ENCODE peak calls at places on chromosomes 3 and 15, in eight cellular contexts. One of them, this sample, is unnamed.

GRCh38 chr3:182180646-182181385 is 469.1 kb downstream of the SOX2 start:
- DNase-seq in sigmoid colon: no peak
- DNase-seq in heart left ventricle: no peak
- DNase-seq in testis: no peak
- DNase-seq in HCT116: no peak
- DNase-seq in vagina: no peak
- DNase-seq in stomach: no peak
- DNase-seq in tibial nerve: no peak
- DNase-seq in this sample: no peak

GRCh38 chr15:51869074-51869425 is 39.6 kb downstream of the TMOD3 start:
- DNase-seq in stomach: no peak
- DNase-seq in heart left ventricle: no peak
- DNase-seq in testis: no peak
- DNase-seq in HCT116: peak; percentile 85
- DNase-seq in tibial nerve: no peak
- DNase-seq in sigmoid colon: no peak
- DNase-seq in vagina: no peak
- DNase-seq in this sample: no peak

GRCh38 chr3:6417174-6417573 is 443.7 kb upstream of the GRM7 start:
- DNase-seq in testis: no peak
- DNase-seq in stomach: no peak
- DNase-seq in vagina: no peak
- DNase-seq in heart left ventricle: no peak
- DNase-seq in sigmoid colon: no peak
- DNase-seq in tibial nerve: no peak
- DNase-seq in HCT116: no peak
- DNase-seq in this sample: no peak

GRCh38 chr3:171821061-171821460 is 10.8 kb upstream of the PLD1 start:
- DNase-seq in HCT116: no peak
- DNase-seq in vagina: no peak
- DNase-seq in tibial nerve: no peak
- DNase-seq in testis: no peak
- DNase-seq in sigmoid colon: no peak
- DNase-seq in stomach: no peak
- DNase-seq in heart left ventricle: no peak
- DNase-seq in this sample: no peak

GRCh38 chr3:32414527-32415202 is 23.0 kb downstream of the CMTM7 start:
- DNase-seq in tibial nerve: no peak
- DNase-seq in sigmoid colon: no peak
- DNase-seq in testis: no peak
- DNase-seq in heart left ventricle: no peak
- DNase-seq in stomach: peak; percentile 39
- DNase-seq in HCT116: no peak
- DNase-seq in vagina: no peak
- DNase-seq in this sample: no peak

GRCh38 chr15:99446565-99447496 is 119.0 kb upstream of the MEF2A start:
- DNase-seq in tibial nerve: no peak
- DNase-seq in heart left ventricle: no peak
- DNase-seq in vagina: no peak
- DNase-seq in stomach: peak; percentile 23
- DNase-seq in sigmoid colon: peak; percentile 53
- DNase-seq in HCT116: no peak
- DNase-seq in testis: peak; percentile 4
- DNase-seq in this sample: peak; percentile 27

GRCh38 chr15:63869371-63870042 is 35.8 kb upstream of the HERC1 start:
- DNase-seq in heart left ventricle: no peak
- DNase-seq in stomach: no peak
- DNase-seq in tibial nerve: no peak
- DNase-seq in testis: no peak
- DNase-seq in HCT116: no peak
- DNase-seq in sigmoid colon: no peak
- DNase-seq in vagina: no peak
- DNase-seq in this sample: no peak

GRCh38 chr15:64426845-64427465 is 33.4 kb upstream of the ZNF609 start:
- DNase-seq in sigmoid colon: no peak
- DNase-seq in heart left ventricle: no peak
- DNase-seq in testis: no peak
- DNase-seq in tibial nerve: no peak
- DNase-seq in vagina: no peak
- DNase-seq in stomach: no peak
- DNase-seq in HCT116: peak; percentile 15
- DNase-seq in this sample: no peak

GRCh38 chr3:65545429-65545828 is 493.3 kb downstream of the MAGI1 start:
- DNase-seq in HCT116: no peak
- DNase-seq in vagina: no peak
- DNase-seq in stomach: no peak
- DNase-seq in tibial nerve: no peak
- DNase-seq in sigmoid colon: no peak
- DNase-seq in heart left ventricle: no peak
- DNase-seq in testis: no peak
- DNase-seq in this sample: no peak

GRCh38 chr3:118734664-118735063 is 300.0 kb downstream of the IGSF11 start:
- DNase-seq in vagina: no peak
- DNase-seq in HCT116: no peak
- DNase-seq in testis: no peak
- DNase-seq in stomach: no peak
- DNase-seq in tibial nerve: no peak
- DNase-seq in sigmoid colon: no peak
- DNase-seq in heart left ventricle: no peak
- DNase-seq in this sample: no peak

GRCh38 chr3:155106059-155106458 is 25.9 kb downstream of the MME start:
- DNase-seq in HCT116: no peak
- DNase-seq in testis: no peak
- DNase-seq in stomach: no peak
- DNase-seq in tibial nerve: no peak
- DNase-seq in vagina: no peak
- DNase-seq in heart left ventricle: no peak
- DNase-seq in sigmoid colon: no peak
- DNase-seq in this sample: no peak

GRCh38 chr3:149151843-149152242 is 22.4 kb downstream of the HPS3 start:
- DNase-seq in vagina: no peak
- DNase-seq in heart left ventricle: no peak
- DNase-seq in tibial nerve: no peak
- DNase-seq in HCT116: no peak
- DNase-seq in stomach: no peak
- DNase-seq in sigmoid colon: no peak
- DNase-seq in testis: no peak
- DNase-seq in this sample: no peak

GRCh38 chr3:184981071-184981470 is 169.1 kb downstream of the VPS8 start:
- DNase-seq in heart left ventricle: no peak
- DNase-seq in stomach: no peak
- DNase-seq in testis: no peak
- DNase-seq in sigmoid colon: no peak
- DNase-seq in tibial nerve: no peak
- DNase-seq in vagina: no peak
- DNase-seq in HCT116: no peak
- DNase-seq in this sample: no peak

GRCh38 chr3:58998476-58999117 is 51.2 kb downstream of the CFAP20DC start:
- DNase-seq in sigmoid colon: no peak
- DNase-seq in vagina: no peak
- DNase-seq in tibial nerve: no peak
- DNase-seq in testis: no peak
- DNase-seq in heart left ventricle: no peak
- DNase-seq in HCT116: peak; percentile 87
- DNase-seq in stomach: no peak
- DNase-seq in this sample: no peak

GRCh38 chr3:43346990-43347749 is 60.8 kb downstream of the SNRK start:
- DNase-seq in stomach: no peak
- DNase-seq in testis: no peak
- DNase-seq in tibial nerve: no peak
- DNase-seq in HCT116: no peak
- DNase-seq in sigmoid colon: no peak
- DNase-seq in heart left ventricle: no peak
- DNase-seq in vagina: no peak
- DNase-seq in this sample: no peak

GRCh38 chr15:49815937-49816336 is 195.1 kb downstream of the DTWD1 start:
- DNase-seq in stomach: no peak
- DNase-seq in heart left ventricle: peak; percentile 33
- DNase-seq in HCT116: no peak
- DNase-seq in tibial nerve: no peak
- DNase-seq in testis: no peak
- DNase-seq in sigmoid colon: no peak
- DNase-seq in vagina: no peak
- DNase-seq in this sample: no peak

GRCh38 chr3:50474717-50475116 is 28.7 kb downstream of the CACNA2D2 start:
- DNase-seq in testis: no peak
- DNase-seq in sigmoid colon: no peak
- DNase-seq in heart left ventricle: no peak
- DNase-seq in HCT116: no peak
- DNase-seq in tibial nerve: no peak
- DNase-seq in vagina: no peak
- DNase-seq in stomach: no peak
- DNase-seq in this sample: no peak

GRCh38 chr3:128486157-128486691 is 6.8 kb downstream of the GATA2 start:
- DNase-seq in tibial nerve: no peak
- DNase-seq in HCT116: no peak
- DNase-seq in stomach: no peak
- DNase-seq in vagina: no peak
- DNase-seq in heart left ventricle: no peak
- DNase-seq in testis: no peak
- DNase-seq in sigmoid colon: no peak
- DNase-seq in this sample: no peak

GRCh38 chr3:128485283-128486156 is 7.5 kb downstream of the GATA2 start:
- DNase-seq in HCT116: no peak
- DNase-seq in tibial nerve: no peak
- DNase-seq in heart left ventricle: no peak
- DNase-seq in sigmoid colon: no peak
- DNase-seq in testis: no peak
- DNase-seq in stomach: no peak
- DNase-seq in vagina: no peak
- DNase-seq in this sample: no peak

GRCh38 chr3:128487538-128487812 is 5.5 kb downstream of the GATA2 start:
- DNase-seq in stomach: no peak
- DNase-seq in sigmoid colon: no peak
- DNase-seq in HCT116: no peak
- DNase-seq in testis: no peak
- DNase-seq in heart left ventricle: no peak
- DNase-seq in vagina: no peak
- DNase-seq in tibial nerve: no peak
- DNase-seq in this sample: no peak

GRCh38 chr3:128487813-128488635 is 5.0 kb downstream of the GATA2 start:
- DNase-seq in vagina: no peak
- DNase-seq in stomach: peak; percentile 67
- DNase-seq in heart left ventricle: peak; percentile 92
- DNase-seq in sigmoid colon: peak; percentile 86
- DNase-seq in testis: peak; percentile 90
- DNase-seq in tibial nerve: no peak
- DNase-seq in HCT116: peak; percentile 72
- DNase-seq in this sample: peak; percentile 62

DNA sequence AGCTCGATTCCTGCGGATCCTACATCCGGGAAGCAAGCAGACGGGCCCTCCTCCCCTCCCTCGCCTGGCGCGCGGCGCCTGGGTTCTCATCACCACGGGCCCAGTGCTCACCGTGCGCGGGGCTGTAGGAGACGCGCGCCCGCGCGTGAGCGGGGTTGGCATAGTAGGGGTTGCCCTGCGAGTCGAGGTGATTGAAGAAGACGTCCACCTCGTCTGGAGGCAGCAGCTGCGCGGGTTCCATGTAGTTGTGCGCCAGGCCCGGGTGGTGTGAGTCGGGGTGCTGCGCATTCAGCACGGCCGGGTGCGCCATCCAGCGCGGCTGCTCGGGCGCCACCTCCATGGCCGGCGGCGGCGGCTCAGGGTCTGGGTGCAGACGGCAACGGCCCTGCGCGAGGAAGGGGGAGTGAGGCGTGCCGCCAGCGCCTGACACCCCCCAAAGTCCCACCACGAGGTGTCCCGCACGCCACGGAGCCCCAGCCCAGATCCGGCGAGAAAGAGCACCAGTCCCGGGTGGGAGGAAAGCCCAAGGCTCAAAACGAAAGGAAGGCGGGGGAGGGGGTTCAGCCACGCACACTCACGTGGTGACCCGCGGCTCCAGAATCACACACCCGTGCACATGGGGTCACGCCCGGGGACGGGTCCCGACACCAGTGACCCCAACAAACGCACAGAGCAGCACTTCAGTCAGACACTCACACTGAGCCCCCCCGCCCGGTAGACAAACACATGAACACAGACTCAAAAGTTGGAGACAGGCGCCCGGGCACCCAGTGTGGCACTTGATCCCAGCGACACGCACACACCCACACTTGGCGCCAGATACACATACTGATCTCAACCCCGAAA is 6.1 kb downstream of the GATA2 start:
- DNase-seq in HCT116: no peak
- DNase-seq in tibial nerve: no peak
- DNase-seq in testis: no peak
- DNase-seq in vagina: no peak
- DNase-seq in stomach: no peak
- DNase-seq in heart left ventricle: no peak
- DNase-seq in sigmoid colon: no peak
- DNase-seq in this sample: no peak
- H3K27ac ChIP-seq in HCT116: peak overlapping the region; percentile 82
- H3K27ac ChIP-seq in tibial nerve: no peak overlapping the region
- H3K27ac ChIP-seq in testis: no peak overlapping the region
- H3K27ac ChIP-seq in vagina: peak overlapping the region; percentile 95
- H3K27ac ChIP-seq in stomach: no peak overlapping the region
- H3K27ac ChIP-seq in heart left ventricle: peak overlapping the region; percentile 94
- H3K27ac ChIP-seq in sigmoid colon: no peak overlapping the region
- H3K27ac ChIP-seq in this sample: peak overlapping the region; percentile 36

GRCh38 chr15:61119556-61119955 is 109.5 kb downstream of the RORA start:
- DNase-seq in sigmoid colon: no peak
- DNase-seq in stomach: no peak
- DNase-seq in heart left ventricle: no peak
- DNase-seq in testis: no peak
- DNase-seq in vagina: no peak
- DNase-seq in tibial nerve: no peak
- DNase-seq in HCT116: no peak
- DNase-seq in this sample: no peak
- H3K4me3 ChIP-seq in sigmoid colon: no peak overlapping the region
- H3K4me3 ChIP-seq in stomach: no peak overlapping the region
- H3K4me3 ChIP-seq in heart left ventricle: no peak overlapping the region
- H3K4me3 ChIP-seq in testis: no peak overlapping the region
- H3K4me3 ChIP-seq in vagina: no peak overlapping the region
- H3K4me3 ChIP-seq in tibial nerve: no peak overlapping the region
- H3K4me3 ChIP-seq in HCT116: no peak overlapping the region
- H3K4me3 ChIP-seq in this sample: no peak overlapping the region

GRCh38 chr3:125141596-125142417 is 70.7 kb downstream of the SLC12A8 start:
- DNase-seq in testis: peak; percentile 82
- DNase-seq in heart left ventricle: peak; percentile 89
- DNase-seq in HCT116: no peak
- DNase-seq in stomach: peak; percentile 50
- DNase-seq in vagina: no peak
- DNase-seq in tibial nerve: peak; percentile 50
- DNase-seq in sigmoid colon: peak; percentile 84
- DNase-seq in this sample: no peak
- TF ChIP-seq POLR2A in testis: no peak
- TF ChIP-seq POLR2A in heart left ventricle: no peak
- TF ChIP-seq POLR2A in HCT116: no peak
- TF ChIP-seq POLR2A in stomach: no peak
- TF ChIP-seq POLR2A in vagina: no peak
- TF ChIP-seq POLR2A in tibial nerve: no peak
- TF ChIP-seq POLR2A in sigmoid colon: no peak
- TF ChIP-seq POLR2A in this sample: no peak

DNA sequence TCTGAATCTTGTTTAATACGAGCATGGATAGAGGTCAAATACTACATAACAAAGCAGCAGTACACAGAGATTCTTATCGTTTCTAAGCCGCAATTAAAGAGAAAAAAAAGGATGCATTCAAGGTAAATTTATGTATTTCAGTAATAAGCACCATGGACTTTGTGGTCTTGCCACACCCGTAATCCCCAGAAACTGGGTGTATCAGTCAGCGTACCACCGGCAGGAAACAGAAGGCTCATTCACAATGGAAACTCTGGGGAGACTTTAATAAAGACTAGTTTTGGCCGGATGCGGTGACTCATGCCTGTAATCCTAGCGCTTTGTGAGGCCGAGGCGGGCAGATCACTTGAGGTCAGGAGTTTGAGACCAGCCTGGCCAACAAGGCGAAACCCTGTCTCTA is 81.9 kb upstream of the ZNF280D start:
- DNase-seq in heart left ventricle: no peak
- DNase-seq in testis: no peak
- DNase-seq in sigmoid colon: no peak
- DNase-seq in tibial nerve: peak; percentile 31
- DNase-seq in stomach: no peak
- DNase-seq in HCT116: peak; percentile 87
- DNase-seq in vagina: no peak
- DNase-seq in this sample: no peak
- H3K27ac ChIP-seq in heart left ventricle: peak overlapping the region; percentile 70
- H3K27ac ChIP-seq in testis: no peak overlapping the region
- H3K27ac ChIP-seq in sigmoid colon: no peak overlapping the region
- H3K27ac ChIP-seq in tibial nerve: no peak overlapping the region
- H3K27ac ChIP-seq in stomach: no peak overlapping the region
- H3K27ac ChIP-seq in HCT116: peak overlapping the region; percentile 79
- H3K27ac ChIP-seq in vagina: no peak overlapping the region
- H3K27ac ChIP-seq in this sample: no peak overlapping the region